ENCODE peak calls at places on chromosomes 11 and 22, in nine cellular contexts. C is SK-N-SH, M is PC-3, S is ovary, H is adrenal gland, K is mammary epithelial cell, Y is GM23338, B is body of pancreas, V is psoas muscle. D is an unnamed sample.

GRCh38 chr11:62954478-62954877 is 30.3 kb downstream of the SLC22A6 start:
- DNase-seq in V (no peak), H (no peak), M (no peak), B (no peak), C (no peak), S (no peak), K (no peak), Y (peak; percentile 37), D (no peak)

GRCh38 chr11:296976-297665 is 2.2 kb downstream of the IFITM5 start:
- DNase-seq in Y (no peak), B (peak; percentile 49), M (no peak), V (peak; percentile 13), S (no peak), C (no peak), H (no peak), K (no peak), D (no peak)

GRCh38 chr11:27255447-27255828 is 107.6 kb downstream of the CCDC34 start:
- DNase-seq in C (no peak), Y (no peak), V (no peak), M (no peak), K (peak; percentile 19), H (no peak), B (no peak), S (no peak), D (no peak)

GRCh38 chr11:22465620-22466019 is 127.4 kb downstream of the SLC17A6 start:
- DNase-seq in H (no peak), S (no peak), V (no peak), B (no peak), Y (no peak), M (no peak), C (no peak), K (no peak), D (no peak)

GRCh38 chr11:85709983-85710382 is 24.0 kb upstream of the CCDC89 start:
- DNase-seq in B (no peak), V (no peak), C (no peak), S (no peak), H (no peak), Y (no peak), M (no peak), K (no peak), D (no peak)

GRCh38 chr11:128179049-128179448 is 408.3 kb downstream of the ETS1 start:
- DNase-seq in K (no peak), M (no peak), B (no peak), S (no peak), C (peak; percentile 51), H (no peak), V (no peak), Y (no peak), D (no peak)

GRCh38 chr11:65355013-65355775 is 643 bp downstream of the TIGD3 start:
- DNase-seq in V (no peak), Y (peak; percentile 64), C (peak; percentile 87), S (no peak), B (peak; percentile 33), K (no peak), M (peak; percentile 11), H (no peak), D (peak; percentile 47)

GRCh38 chr11:43756575-43756974 is 76.0 kb downstream of the HSD17B12 start:
- DNase-seq in Y (no peak), S (no peak), C (no peak), V (no peak), B (no peak), M (peak; percentile 43), H (no peak), K (no peak), D (no peak)

DNA sequence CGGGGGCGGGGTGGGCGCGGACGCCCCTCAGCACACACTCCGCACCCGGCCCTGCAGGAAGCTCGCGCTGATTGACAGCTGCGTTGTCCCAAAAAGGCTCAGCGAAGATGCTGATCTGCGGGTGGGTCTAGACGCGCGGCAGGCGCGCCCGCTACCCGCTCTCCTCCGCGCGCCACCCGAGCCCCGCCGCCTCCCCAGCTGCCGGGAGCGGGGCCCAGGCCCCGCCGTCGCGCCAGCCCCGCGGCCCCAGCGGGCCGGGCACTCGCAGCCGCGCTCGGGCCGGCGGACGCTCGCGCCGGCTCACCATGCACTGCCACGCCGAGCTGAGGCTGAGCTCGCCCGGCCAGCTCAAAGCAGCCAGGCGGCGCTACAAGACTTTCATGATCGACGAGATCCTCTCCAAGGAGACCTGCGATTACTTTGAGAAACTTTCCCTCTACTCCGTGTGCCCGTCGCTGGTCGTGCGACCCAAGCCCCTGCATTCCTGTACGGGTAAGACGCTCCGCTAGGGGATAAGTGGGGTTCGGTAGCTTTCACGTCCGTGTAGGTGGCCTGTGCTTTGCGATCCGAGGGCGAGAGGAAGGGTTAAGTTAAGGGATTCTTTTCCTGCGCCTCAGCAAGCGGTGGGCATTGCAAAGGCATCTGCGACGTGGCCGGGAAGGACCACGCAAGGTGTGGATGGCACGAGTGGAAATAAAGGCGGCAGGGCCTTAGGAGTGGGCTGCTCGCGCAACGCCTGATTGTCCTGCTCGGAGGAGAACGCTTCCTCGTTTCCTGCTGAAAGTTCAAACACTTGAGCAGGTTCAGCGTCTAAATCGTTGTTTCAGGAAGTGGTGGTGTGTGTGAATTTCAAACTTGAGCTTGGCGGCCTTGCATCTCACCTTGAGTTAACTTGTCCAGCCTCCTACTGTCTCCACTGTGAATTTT is at the start of gene BARX2:
- DNase-seq in M (peak; percentile 86), C (peak; percentile 70), S (no peak), V (no peak), K (peak; percentile 64), B (peak; percentile 64), Y (peak; percentile 86), H (peak; percentile 34), D (peak; percentile 42)
- TF ChIP-seq CTCF in M (peak; percentile 73), C (peak; percentile 49), S (no peak), V (peak; percentile 14), K (peak; percentile 83), B (peak; percentile 30), Y (peak; percentile 79), H (peak; percentile 15), D (peak; percentile 62)

DNA sequence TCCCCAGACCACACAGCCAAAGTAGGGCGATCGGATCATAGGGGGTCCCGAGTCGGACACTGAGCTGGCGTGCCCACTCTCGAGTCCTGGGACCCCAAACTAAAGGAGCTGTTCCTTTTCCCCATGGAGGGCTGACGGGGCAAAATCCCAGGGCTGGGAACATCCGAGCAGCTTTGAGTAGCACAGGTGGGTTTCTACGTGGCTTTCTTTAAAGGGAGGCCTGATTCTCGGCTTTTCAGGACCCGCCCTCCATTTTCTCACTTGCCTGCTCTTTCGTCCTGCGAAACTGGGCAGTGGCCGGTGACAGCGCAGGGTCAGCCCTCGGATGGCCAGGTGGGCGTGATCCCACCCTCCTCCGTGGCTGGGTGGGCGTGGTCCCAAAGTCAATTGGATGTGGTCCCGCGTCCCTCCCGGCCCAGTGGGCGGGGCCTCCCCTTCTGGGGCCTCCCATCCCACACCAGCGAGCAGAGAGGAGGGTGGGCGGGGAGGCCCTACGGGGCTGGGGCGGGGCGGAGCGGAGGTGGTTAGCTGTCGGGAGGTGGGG is 17.5 kb upstream of the TXNRD2 start:
- DNase-seq in Y (peak; percentile 99), H (peak; percentile 93), B (peak; percentile 80), K (no peak), S (peak; percentile 89), V (peak; percentile 72), M (no peak), C (peak; percentile 32), D (no peak)
- H3K4me3 ChIP-seq in Y (peak overlapping the region; percentile 66), H (no peak overlapping the region), B (no peak overlapping the region), K (peak overlapping the region; percentile 44), S (peak overlapping the region; percentile 27), V (peak overlapping the region; percentile 6), M (no peak overlapping the region), C (no peak overlapping the region), D (no peak overlapping the region)

GRCh38 chr11:32610926-32611325 is 27.3 kb downstream of the EIF3M start:
- DNase-seq in M (no peak), B (no peak), S (no peak), Y (no peak), K (no peak), V (no peak), C (no peak), H (no peak), D (no peak)
- H3K27me3 ChIP-seq in M (no peaks in the 10 kb centered on the region), B (no peaks in the 10 kb centered on the region), S (no peaks in the 10 kb centered on the region), Y (no peaks in the 10 kb centered on the region), K (no peaks in the 10 kb centered on the region), V (no peaks in the 10 kb centered on the region), C (no peaks in the 10 kb centered on the region), H (no peaks in the 10 kb centered on the region), D (no peaks in the 10 kb centered on the region)

GRCh38 chr22:41672780-41673509 is 15.7 kb downstream of the SNU13 start:
- DNase-seq in C (no peak), K (no peak), B (no peak), S (no peak), V (no peak), M (peak; percentile 27), H (no peak), Y (peak; percentile 39), D (no peak)
- TF ChIP-seq CTCF in C (no peak), K (peak; percentile 78), B (no peak), S (no peak), V (no peak), M (peak; percentile 42), H (no peak), Y (peak; percentile 47), D (no peak)

DNA sequence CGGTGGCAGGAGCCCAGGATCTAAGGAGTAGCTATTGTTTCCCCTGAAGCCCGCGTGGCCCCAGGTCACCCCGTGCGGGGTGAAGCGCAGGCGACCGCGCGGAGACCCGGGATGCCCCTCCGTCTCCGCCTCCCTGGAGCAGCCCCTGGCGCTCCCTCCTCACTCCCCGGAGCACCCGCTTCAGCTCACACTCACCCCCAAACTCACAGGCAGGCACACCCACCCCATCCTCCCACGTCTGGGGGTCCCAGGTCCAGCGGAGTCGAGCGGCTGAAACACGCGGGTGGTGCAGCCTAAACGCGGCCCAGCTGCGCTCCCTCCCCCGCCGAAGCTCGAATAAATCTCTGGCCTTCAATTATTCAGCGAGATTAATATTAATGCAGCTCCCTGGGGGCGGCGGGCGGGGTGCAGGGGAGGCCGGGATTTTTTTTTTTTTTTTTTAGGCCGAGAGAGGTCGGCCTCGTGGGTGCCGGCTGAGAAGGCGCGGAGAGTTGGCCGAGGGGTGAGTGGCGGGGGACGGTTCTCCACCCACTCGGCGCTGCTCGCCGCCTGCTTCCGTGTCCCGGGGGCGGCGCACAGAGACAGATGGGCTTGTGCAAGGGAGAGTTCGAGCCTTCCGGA is 465 bp upstream of the SLC1A2 start:
- DNase-seq in M (no peak), K (no peak), C (peak; percentile 71), S (no peak), V (peak; percentile 18), H (no peak), Y (peak; percentile 22), B (no peak), D (peak; percentile 23)
- H3K4me3 ChIP-seq in M (peak overlapping the region; percentile 59), K (peak overlapping the region; percentile 3), C (peak overlapping the region; percentile 47), S (peak overlapping the region; percentile 29), V (peak overlapping the region; percentile 63), H (no peak overlapping the region), Y (peak overlapping the region; percentile 87), B (no peak overlapping the region), D (peak overlapping the region; percentile 58)

DNA sequence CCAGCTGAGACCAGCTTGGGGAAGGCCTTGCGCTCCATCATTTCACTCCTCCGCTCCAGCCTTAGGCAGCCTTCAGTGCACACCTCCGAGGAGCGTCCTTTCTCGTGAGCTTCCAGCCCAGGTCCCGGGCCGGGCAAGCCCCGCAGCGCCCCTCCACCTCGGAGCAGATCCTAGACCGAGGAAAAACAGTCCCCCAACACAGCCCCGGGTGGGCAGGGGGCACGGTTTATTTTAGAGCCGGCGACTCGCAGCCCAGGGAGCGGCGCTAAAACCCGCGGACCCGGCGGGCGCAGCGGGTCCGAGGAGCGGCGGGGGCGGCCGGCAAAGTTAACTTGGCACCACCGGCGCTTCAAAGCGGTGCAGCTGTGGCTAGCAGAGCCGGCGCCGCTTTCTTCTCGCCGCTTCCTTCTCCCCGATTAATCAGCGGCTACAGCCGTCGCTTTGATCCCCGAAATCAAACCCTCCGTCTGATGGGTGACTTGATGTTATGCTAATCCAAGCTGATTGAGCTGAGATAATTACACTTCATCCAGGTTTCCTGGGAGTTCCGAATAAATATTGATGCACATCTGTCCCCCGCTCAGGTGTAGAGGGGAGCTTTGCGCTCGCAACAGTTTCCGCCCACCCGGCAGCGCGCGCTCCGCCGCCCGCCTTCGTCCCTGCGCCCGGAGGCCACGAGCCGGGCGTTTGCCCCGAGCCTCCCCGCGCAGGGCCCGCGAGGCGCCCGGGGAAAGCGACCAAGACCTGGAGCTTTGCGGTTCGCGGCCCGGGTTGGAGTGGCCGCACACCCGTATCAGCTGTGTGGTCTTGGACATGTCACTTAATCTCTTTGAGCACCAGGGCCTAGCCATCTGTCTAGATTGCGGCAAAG is 192.7 kb downstream of the BUD13 start:
- DNase-seq in Y (peak; percentile 78), B (no peak), H (no peak), M (no peak), K (no peak), S (no peak), V (no peak), C (no peak), D (no peak)
- H3K27me3 ChIP-seq in Y (peaks cover 90% of the 10 kb centered on the region), B (peaks cover 12% of the 10 kb centered on the region), H (peaks cover 22% of the 10 kb centered on the region), M (peaks cover 75% of the 10 kb centered on the region), K (peaks cover 29% of the 10 kb centered on the region), S (no peaks in the 10 kb centered on the region), V (peaks cover 56% of the 10 kb centered on the region), C (no peaks in the 10 kb centered on the region), D (peaks cover 26% of the 10 kb centered on the region)